ENCODE peak calls at places on chromosome 10, in five cellular contexts. A, Y, Q, Z and B are unnamed samples.

GRCh38 chr10:34156781-34157425 is 658.2 kb downstream of the PARD3 start:
- DNase-seq in A (no peak), Z (peak; percentile 94), Q (no peak), Y (no peak), B (peak; percentile 58)

GRCh38 chr10:43070121-43071085 is 6.5 kb upstream of the RET start:
- DNase-seq in Y (no peak), Z (no peak), Q (no peak), A (no peak), B (no peak)

GRCh38 chr10:44959243-44960097 is at the start of gene RASSF4:
- DNase-seq in A (peak; percentile 94), Q (peak; percentile 92), Z (peak; percentile 61), Y (peak; percentile 86), B (peak; percentile 66)

GRCh38 chr10:132395704-132396494 is 1.1 kb upstream of the PWWP2B start:
- DNase-seq in A (no peak), Q (no peak), Z (peak; percentile 22), Y (peak; percentile 57), B (no peak)

GRCh38 chr10:38600146-38600545 is 506.0 kb downstream of the ZNF37A start:
- DNase-seq in A (no peak), Z (no peak), Q (no peak), Y (no peak), B (no peak)

GRCh38 chr10:55509168-55509567 is 708.1 kb upstream of the PCDH15 start:
- DNase-seq in Y (no peak), A (no peak), Q (no peak), Z (no peak), B (no peak)

GRCh38 chr10:116113721-116114501 is 159.1 kb downstream of the GFRA1 start:
- DNase-seq in Y (no peak), Q (no peak), A (no peak), Z (peak; percentile 78), B (peak; percentile 92)

GRCh38 chr10:71569775-71570588 is 149.6 kb downstream of the C10orf105 start:
- DNase-seq in Y (peak; percentile 68), Q (peak; percentile 75), A (peak; percentile 73), Z (peak; percentile 34), B (peak; percentile 15)

GRCh38 chr10:24617771-24618396 is 105.8 kb downstream of the ARHGAP21 start:
- DNase-seq in Y (peak; percentile 41), Q (peak; percentile 47), Z (peak; percentile 57), A (peak; percentile 51), B (peak; percentile 52)

GRCh38 chr10:128005858-128006257 is 99.0 kb downstream of the PTPRE start:
- DNase-seq in A (no peak), Z (no peak), Q (no peak), Y (no peak), B (no peak)

GRCh38 chr10:49165940-49166803 is 22.0 kb downstream of the TMEM273 start:
- DNase-seq in Z (no peak), Y (no peak), Q (no peak), A (no peak), B (no peak)

GRCh38 chr10:59894114-59894513 is 12.2 kb downstream of the CCDC6 start:
- DNase-seq in Z (peak; percentile 92), A (no peak), Q (no peak), Y (no peak), B (peak; percentile 48)

GRCh38 chr10:124694467-124695195 is 49.5 kb downstream of the FAM53B start:
- DNase-seq in Y (peak; percentile 38), Q (no peak), A (no peak), Z (no peak), B (no peak)

GRCh38 chr10:114057845-114058244 is 14.2 kb downstream of the ADRB1 start:
- DNase-seq in Q (no peak), Y (no peak), A (peak; percentile 64), Z (no peak), B (no peak)

GRCh38 chr10:122669842-122670241 is 29.8 kb downstream of the C10orf120 start:
- DNase-seq in Z (no peak), Y (no peak), Q (no peak), A (no peak), B (no peak)

GRCh38 chr10:61608255-61609040 is 54.3 kb upstream of the CABCOCO1 start:
- DNase-seq in Q (no peak), Z (peak; percentile 6), Y (no peak), A (no peak), B (peak; percentile 3)

GRCh38 chr10:132408367-132408781 is 11.4 kb downstream of the PWWP2B start:
- DNase-seq in Y (no peak), Q (no peak), A (peak; percentile 39), Z (no peak), B (no peak)

GRCh38 chr10:79427965-79428364 is 17.5 kb downstream of the ZCCHC24 start:
- DNase-seq in Z (no peak), Q (no peak), A (no peak), Y (no peak), B (no peak)

GRCh38 chr10:35307297-35307696 is 29.0 kb upstream of the CCNY start:
- DNase-seq in Y (no peak), Q (no peak), A (no peak), Z (peak; percentile 72), B (no peak)

GRCh38 chr10:5890519-5890878 is 456 bp downstream of the FBH1 start:
- DNase-seq in Q (peak; percentile 29), Y (no peak), A (peak; percentile 40), Z (peak; percentile 36), B (no peak)

GRCh38 chr10:13827418-13827817 is 240.7 kb downstream of the PRPF18 start:
- DNase-seq in Q (no peak), Y (no peak), A (no peak), Z (peak; percentile 34), B (no peak)

GRCh38 chr10:32315426-32315825 is 31.5 kb downstream of the EPC1 start:
- DNase-seq in A (no peak), Y (no peak), Z (no peak), Q (no peak), B (no peak)

GRCh38 chr10:96369890-96370574 is 11.2 kb upstream of the OPALIN start:
- DNase-seq in A (no peak), Q (no peak), Y (no peak), Z (peak; percentile 23), B (no peak)

GRCh38 chr10:10609379-10609955 is 408.2 kb upstream of the CELF2 start:
- DNase-seq in Z (peak; percentile 68), Y (no peak), Q (no peak), A (no peak), B (no peak)

GRCh38 chr10:21702633-21703111 is 168.6 kb downstream of the MLLT10 start:
- DNase-seq in A (peak; percentile 18), Q (peak; percentile 44), Z (no peak), Y (no peak), B (no peak)

GRCh38 chr10:128180843-128181242 is 54.6 kb upstream of the MKI67 start:
- DNase-seq in Q (no peak), A (peak; percentile 41), Y (peak; percentile 62), Z (no peak), B (no peak)

GRCh38 chr10:77625379-77625778 is 12.2 kb downstream of the KCNMA1 start:
- DNase-seq in Z (no peak), A (no peak), Y (no peak), Q (no peak), B (no peak)

GRCh38 chr10:120783901-120784300 is 67.3 kb upstream of the WDR11 start:
- DNase-seq in Q (no peak), Y (no peak), A (no peak), Z (no peak), B (no peak)

GRCh38 chr10:97407211-97407951 is 6.2 kb upstream of the RRP12 start:
- DNase-seq in Y (peak; percentile 61), Q (peak; percentile 89), A (peak; percentile 91), Z (peak; percentile 82), B (peak; percentile 72)

GRCh38 chr10:12849351-12850181 is 151.9 kb downstream of the CCDC3 start:
- DNase-seq in Y (no peak), Q (no peak), A (peak; percentile 58), Z (peak; percentile 2), B (no peak)

GRCh38 chr10:129601737-129602136 is 134.7 kb downstream of the MGMT start:
- DNase-seq in Z (no peak), Q (no peak), A (no peak), Y (no peak), B (no peak)

GRCh38 chr10:18687195-18687594 is 28.0 kb downstream of the ARL5B start:
- DNase-seq in A (no peak), Y (no peak), Q (no peak), Z (no peak), B (no peak)

GRCh38 chr10:35466661-35467060 is 130.4 kb downstream of the CCNY start:
- DNase-seq in Q (no peak), Z (no peak), Y (no peak), A (no peak), B (no peak)

GRCh38 chr10:76444034-76444800 is 1012.8 kb downstream of the LRMDA start:
- DNase-seq in A (no peak), Y (no peak), Z (peak; percentile 60), Q (no peak), B (no peak)

GRCh38 chr10:6136215-6137201 is 47.7 kb downstream of the RBM17 start:
- DNase-seq in Y (no peak), Z (peak; percentile 91), Q (no peak), A (no peak), B (peak; percentile 85)

GRCh38 chr10:110679633-110680472 is 35.7 kb downstream of the RBM20 start:
- DNase-seq in Z (no peak), Y (no peak), A (no peak), Q (no peak), B (no peak)

GRCh38 chr10:110864662-110865140 is 7.0 kb upstream of the PDCD4 start:
- DNase-seq in Y (peak; percentile 69), Z (peak; percentile 11), Q (peak; percentile 89), A (peak; percentile 92), B (no peak)

GRCh38 chr10:93062499-93063216 is 2.1 kb downstream of the CYP26C1 start:
- DNase-seq in Y (no peak), A (no peak), Q (no peak), Z (peak; percentile 30), B (no peak)
- TF ChIP-seq CTCF in Y (no peak), A (no peak), Q (peak; percentile 35), Z (no peak), B (peak; percentile 79)

DNA sequence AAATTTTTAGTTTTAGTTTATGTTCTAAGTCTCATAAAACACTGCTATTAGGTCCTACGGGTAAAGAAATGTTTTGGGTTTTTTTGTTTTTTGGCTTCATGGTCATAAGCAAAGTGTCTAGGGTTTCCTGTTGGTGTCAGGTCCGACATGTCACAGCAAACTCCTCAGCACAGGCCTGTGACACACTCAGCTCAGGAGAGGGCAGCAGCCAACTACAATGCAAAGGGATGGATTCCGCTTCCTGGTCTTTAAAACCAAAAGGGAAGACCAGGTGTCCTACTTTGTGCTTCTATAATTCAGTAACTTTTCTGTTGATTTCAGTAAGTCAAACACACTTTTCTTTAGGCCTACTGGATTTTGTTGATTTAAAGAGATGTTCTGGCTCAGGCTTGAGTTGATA is 83.8 kb upstream of the MACROH2A2 start:
- DNase-seq in Y (no peak), A (peak; percentile 31), Z (peak; percentile 10), Q (no peak), B (no peak)
- TF ChIP-seq CTCF in Y (no peak), A (no peak), Z (no peak), Q (peak; percentile 38), B (no peak)

GRCh38 chr10:3807221-3807927 is 22.4 kb upstream of the KLF6 start:
- DNase-seq in Y (no peak), Z (no peak), Q (peak; percentile 38), A (peak; percentile 30), B (no peak)
- TF ChIP-seq CTCF in Y (no peak), Z (no peak), Q (no peak), A (no peak), B (peak; percentile 33)

GRCh38 chr10:75111367-75111905 is at the start of gene SAMD8:
- DNase-seq in A (peak; percentile 97), Y (peak; percentile 95), Q (peak; percentile 96), Z (peak; percentile 94), B (peak; percentile 96)
- TF ChIP-seq CTCF in A (no peak), Y (no peak), Q (peak; percentile 43), Z (no peak), B (peak; percentile 87)

GRCh38 chr10:9294132-9294663 is 1239.7 kb downstream of the GATA3 start:
- DNase-seq in Q (no peak), Y (no peak), Z (no peak), A (no peak), B (no peak)
- TF ChIP-seq CTCF in Q (no peak), Y (no peak), Z (no peak), A (no peak), B (no peak)